ENCODE peak calls at places on chromosomes 5 and 9, in six cellular contexts. J is mesenchymal stem cell, N is neural progenitor cell, Y is H9, K is PC-9, U is HCT116. C is an unnamed sample.

GRCh38 chr5:14685757-14686156 is 21.2 kb downstream of the OTULIN start:
- DNase-seq in J (peak; percentile 71), N (peak; percentile 63), Y (no peak), K (peak; percentile 39), U (peak; percentile 23), C (peak; percentile 75)

GRCh38 chr9:111937781-111938426 is 41.3 kb downstream of the UGCG start:
- DNase-seq in J (peak; percentile 45), N (no peak), Y (no peak), K (no peak), U (no peak), C (peak; percentile 70)

GRCh38 chr5:154508114-154508513 is 30.1 kb upstream of the HAND1 start:
- DNase-seq in J (no peak), N (no peak), Y (no peak), K (no peak), U (no peak), C (no peak)

GRCh38 chr5:89769975-89770374 is 639.6 kb downstream of the CETN3 start:
- DNase-seq in J (peak; percentile 55), N (no peak), Y (no peak), K (no peak), U (peak; percentile 2), C (peak; percentile 4)

GRCh38 chr5:137995077-137995746 is 37.7 kb downstream of the FAM13B start:
- DNase-seq in J (peak; percentile 58), N (no peak), Y (no peak), K (no peak), U (no peak), C (peak; percentile 77)

GRCh38 chr5:173834070-173834771 is 53.9 kb upstream of the CPEB4 start:
- DNase-seq in J (no peak), N (no peak), Y (no peak), K (no peak), U (no peak), C (no peak)

GRCh38 chr5:177446184-177447065 is at the start of gene PRR7:
- DNase-seq in J (peak; percentile 67), N (peak; percentile 86), Y (peak; percentile 61), K (no peak), U (no peak), C (peak; percentile 79)

GRCh38 chr9:13983607-13984006 is 330.3 kb downstream of the NFIB start:
- DNase-seq in J (no peak), N (no peak), Y (no peak), K (no peak), U (no peak), C (no peak)

GRCh38 chr9:97900738-97901565 is 21.3 kb downstream of the TRMO start:
- DNase-seq in J (peak; percentile 55), N (peak; percentile 56), Y (no peak), K (no peak), U (peak; percentile 27), C (peak; percentile 44)

GRCh38 chr5:145637396-145637795 is 197.7 kb downstream of the PRELID2 start:
- DNase-seq in J (no peak), N (no peak), Y (no peak), K (no peak), U (no peak), C (peak; percentile 8)

DNA sequence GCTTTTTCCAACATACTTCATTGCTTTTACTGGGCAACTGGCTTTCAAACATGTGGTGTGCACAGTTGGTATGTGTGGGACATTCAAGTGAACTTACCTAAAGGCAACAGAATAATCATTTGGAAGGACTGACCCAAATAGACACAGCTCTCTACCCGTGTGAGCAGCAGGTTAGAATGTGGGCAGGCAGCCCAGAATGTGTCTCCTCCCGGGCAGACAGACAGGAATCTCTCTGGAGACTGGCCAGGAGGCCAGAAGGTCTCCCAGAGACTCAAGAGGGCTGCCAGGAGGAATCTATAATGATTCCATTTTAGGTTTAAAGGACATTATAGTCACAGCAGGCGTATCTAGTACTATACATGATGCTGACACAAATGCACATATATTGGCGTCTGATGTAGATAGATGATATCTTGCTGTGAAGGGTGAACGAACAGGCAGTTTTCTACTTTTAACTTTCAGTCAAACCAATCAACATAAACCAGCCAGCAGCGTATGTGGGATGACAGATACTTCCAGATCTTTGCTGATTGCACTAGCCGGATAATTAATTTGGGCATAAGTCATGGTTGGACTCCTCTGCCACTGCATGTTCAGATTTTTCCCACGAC is 297.4 kb upstream of the ZNF608 start:
- DNase-seq in J (peak; percentile 33), N (no peak), Y (no peak), K (peak; percentile 83), U (peak; percentile 6), C (peak; percentile 95)
- H3K27ac ChIP-seq in J (peak overlapping the region; percentile 76), N (no peak overlapping the region), Y (no peak overlapping the region), K (no peak overlapping the region), U (no peak overlapping the region), C (no peak overlapping the region)

GRCh38 chr9:35615981-35616680 is 2.1 kb downstream of the CD72 start:
- DNase-seq in J (no peak), N (no peak), Y (no peak), K (no peak), U (no peak), C (no peak)
- H3K4me2 ChIP-seq in J (no peak overlapping the region), N (peak overlapping the region; percentile 82), Y (peak overlapping the region; percentile 77), K (no peak overlapping the region), U (no peak overlapping the region), C (no peak overlapping the region)

GRCh38 chr5:35229076-35230042 is 928 bp downstream of the PRLR start:
- DNase-seq in J (no peak), N (peak; percentile 71), Y (peak; percentile 86), K (no peak), U (no peak), C (no peak)

GRCh38 chr5:35223777-35224395 is 6.4 kb downstream of the PRLR start:
- DNase-seq in J (peak; percentile 43), N (no peak), Y (no peak), K (no peak), U (no peak), C (no peak)

GRCh38 chr5:35230043-35230611 is at the start of gene PRLR:
- DNase-seq in J (peak; percentile 40), N (peak; percentile 47), Y (peak; percentile 42), K (no peak), U (no peak), C (peak; percentile 12)

GRCh38 chr5:35232124-35232523 is 1.8 kb upstream of the PRLR start:
- DNase-seq in J (no peak), N (no peak), Y (no peak), K (peak; percentile 4), U (no peak), C (no peak)

DNA sequence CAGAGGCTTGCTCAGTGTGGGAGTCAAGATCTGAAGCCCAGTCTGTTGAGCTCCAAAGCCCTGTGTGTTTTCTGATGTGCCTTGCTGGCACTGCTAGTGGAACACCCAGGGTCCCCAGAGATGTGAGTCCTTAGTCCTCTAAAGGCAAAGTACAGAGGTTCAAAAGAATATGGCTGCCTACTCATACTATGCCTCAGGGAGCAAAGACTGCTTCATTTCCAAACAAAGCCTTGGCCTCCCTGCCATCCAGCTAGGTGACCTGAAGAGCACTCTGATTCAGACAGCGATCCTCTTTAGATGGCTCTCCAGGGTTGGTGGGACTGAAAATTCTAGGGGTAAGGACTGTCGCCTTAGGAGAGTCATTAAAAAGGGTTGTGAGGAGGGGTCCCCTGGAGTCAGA is 2.0 kb downstream of the PRLR start:
- DNase-seq in J (no peak), N (no peak), Y (no peak), K (no peak), U (no peak), C (no peak)
- H3K27me3 ChIP-seq in J (peaks cover 69% of the 10 kb centered on the region), N (peaks cover 22% of the 10 kb centered on the region), Y (no peaks in the 10 kb centered on the region), K (peaks cover 87% of the 10 kb centered on the region), U (peaks cover 19% of the 10 kb centered on the region), C (peaks cover 33% of the 10 kb centered on the region)

GRCh38 chr5:4938941-4939546 is 201.1 kb upstream of the ADAMTS16 start:
- DNase-seq in J (no peak), N (no peak), Y (no peak), K (no peak), U (no peak), C (no peak)
- H3K27ac ChIP-seq in J (no peak overlapping the region), N (no peak overlapping the region), Y (no peak overlapping the region), K (no peak overlapping the region), U (no peak overlapping the region), C (no peak overlapping the region)

DNA sequence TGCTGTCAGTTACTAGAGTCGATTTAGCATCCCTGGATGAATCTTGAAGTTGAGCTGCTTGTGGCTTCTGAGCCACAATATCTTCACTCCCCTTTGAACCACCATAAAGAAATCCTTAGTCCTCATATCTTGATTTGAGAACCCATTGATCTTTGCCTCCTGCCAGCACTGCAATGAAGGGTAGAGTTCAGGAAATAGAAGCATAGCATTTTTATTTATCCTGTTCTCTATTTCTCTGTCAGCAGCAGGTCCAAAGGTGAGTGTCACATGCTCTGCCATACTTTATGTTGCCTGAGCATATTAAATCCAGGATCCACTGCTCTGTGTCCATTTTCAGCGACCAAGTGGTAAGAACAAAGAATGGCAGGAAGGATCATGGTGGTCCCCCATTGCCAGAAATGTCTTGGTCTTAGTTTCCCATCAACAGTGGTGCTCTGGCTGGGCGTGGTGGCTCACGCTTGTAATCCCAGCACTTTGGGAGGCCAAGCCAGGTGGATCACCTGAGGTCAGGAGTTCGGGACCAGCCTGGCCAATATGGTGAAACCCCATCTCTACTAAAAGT is 80.2 kb upstream of the PANK3 start:
- DNase-seq in J (no peak), N (no peak), Y (no peak), K (no peak), U (no peak), C (no peak)
- H3K4me2 ChIP-seq in J (no peak overlapping the region), N (no peak overlapping the region), Y (no peak overlapping the region), K (no peak overlapping the region), U (no peak overlapping the region), C (no peak overlapping the region)